ENCODE peak calls at places on chromosomes 1 and 21, in nine cellular contexts. One of them, this sample, is unnamed.

GRCh38 chr1:26417111-26417510 is 6.5 kb downstream of the LIN28A start:
- DNase-seq in cardiac fibroblast: peak
- DNase-seq in PC-3: peak
- DNase-seq in cardiac muscle cell: peak
- DNase-seq in PC-9: peak
- DNase-seq in SK-N-SH: peak
- DNase-seq in prostate gland: peak
- DNase-seq in GM06990: peak
- DNase-seq in GM12864: peak
- DNase-seq in this sample: no peak

GRCh38 chr1:40926441-40926840 is 53.1 kb upstream of the CTPS1 start:
- DNase-seq in cardiac fibroblast: no peak
- DNase-seq in PC-3: no peak
- DNase-seq in cardiac muscle cell: peak
- DNase-seq in PC-9: no peak
- DNase-seq in SK-N-SH: no peak
- DNase-seq in prostate gland: no peak
- DNase-seq in GM06990: no peak
- DNase-seq in GM12864: no peak
- DNase-seq in this sample: peak

GRCh38 chr1:63981408-63981773 is 207.6 kb downstream of the ROR1 start:
- DNase-seq in cardiac fibroblast: no peak
- DNase-seq in PC-3: peak
- DNase-seq in cardiac muscle cell: no peak
- DNase-seq in PC-9: peak
- DNase-seq in SK-N-SH: no peak
- DNase-seq in prostate gland: no peak
- DNase-seq in GM06990: no peak
- DNase-seq in GM12864: no peak
- DNase-seq in this sample: no peak

GRCh38 chr1:39981957-39982356 is 27.0 kb downstream of the MFSD2A start:
- DNase-seq in cardiac fibroblast: peak
- DNase-seq in PC-3: peak
- DNase-seq in cardiac muscle cell: peak
- DNase-seq in PC-9: peak
- DNase-seq in SK-N-SH: no peak
- DNase-seq in prostate gland: no peak
- DNase-seq in GM06990: no peak
- DNase-seq in GM12864: no peak
- DNase-seq in this sample: no peak

GRCh38 chr1:111030590-111030989 is 66.9 kb upstream of the LRIF1 start:
- DNase-seq in cardiac fibroblast: peak
- DNase-seq in PC-3: peak
- DNase-seq in cardiac muscle cell: peak
- DNase-seq in PC-9: peak
- DNase-seq in SK-N-SH: peak
- DNase-seq in prostate gland: peak
- DNase-seq in GM06990: peak
- DNase-seq in GM12864: peak
- DNase-seq in this sample: no peak

GRCh38 chr1:56099766-56100165 is 479.6 kb downstream of the PLPP3 start:
- DNase-seq in cardiac fibroblast: no peak
- DNase-seq in PC-3: no peak
- DNase-seq in cardiac muscle cell: no peak
- DNase-seq in PC-9: no peak
- DNase-seq in SK-N-SH: no peak
- DNase-seq in prostate gland: no peak
- DNase-seq in GM06990: no peak
- DNase-seq in GM12864: no peak
- DNase-seq in this sample: no peak

GRCh38 chr1:7046314-7046713 is 261.1 kb downstream of the CAMTA1 start:
- DNase-seq in cardiac fibroblast: peak
- DNase-seq in PC-3: peak
- DNase-seq in cardiac muscle cell: peak
- DNase-seq in PC-9: no peak
- DNase-seq in SK-N-SH: peak
- DNase-seq in prostate gland: no peak
- DNase-seq in GM06990: no peak
- DNase-seq in GM12864: no peak
- DNase-seq in this sample: no peak

GRCh38 chr21:26969971-26970725 is 3.3 kb upstream of the ADAMTS5 start:
- DNase-seq in cardiac fibroblast: no peak
- DNase-seq in PC-3: peak
- DNase-seq in cardiac muscle cell: no peak
- DNase-seq in PC-9: no peak
- DNase-seq in SK-N-SH: no peak
- DNase-seq in prostate gland: no peak
- DNase-seq in GM06990: no peak
- DNase-seq in GM12864: no peak
- DNase-seq in this sample: no peak

GRCh38 chr1:97164276-97164639 is 442.7 kb downstream of the PTBP2 start:
- DNase-seq in cardiac fibroblast: no peak
- DNase-seq in PC-3: no peak
- DNase-seq in cardiac muscle cell: no peak
- DNase-seq in PC-9: no peak
- DNase-seq in SK-N-SH: no peak
- DNase-seq in prostate gland: no peak
- DNase-seq in GM06990: no peak
- DNase-seq in GM12864: no peak
- DNase-seq in this sample: no peak

GRCh38 chr1:224762046-224762445 is 145.9 kb downstream of the CNIH3 start:
- DNase-seq in cardiac fibroblast: no peak
- DNase-seq in PC-3: no peak
- DNase-seq in cardiac muscle cell: no peak
- DNase-seq in PC-9: no peak
- DNase-seq in SK-N-SH: no peak
- DNase-seq in prostate gland: no peak
- DNase-seq in GM06990: no peak
- DNase-seq in GM12864: no peak
- DNase-seq in this sample: no peak

GRCh38 chr1:243746736-243747135 is 103.3 kb downstream of the AKT3 start:
- DNase-seq in cardiac fibroblast: no peak
- DNase-seq in PC-3: no peak
- DNase-seq in cardiac muscle cell: no peak
- DNase-seq in PC-9: no peak
- DNase-seq in SK-N-SH: no peak
- DNase-seq in prostate gland: no peak
- DNase-seq in GM06990: no peak
- DNase-seq in GM12864: no peak
- DNase-seq in this sample: no peak

GRCh38 chr1:153546796-153547559 is 1.4 kb upstream of the S100A4 start:
- DNase-seq in cardiac fibroblast: no peak
- DNase-seq in PC-3: no peak
- DNase-seq in cardiac muscle cell: no peak
- DNase-seq in PC-9: no peak
- DNase-seq in SK-N-SH: no peak
- DNase-seq in prostate gland: no peak
- DNase-seq in GM06990: no peak
- DNase-seq in GM12864: no peak
- DNase-seq in this sample: no peak

GRCh38 chr1:160534823-160535605 is 12.0 kb upstream of the SLAMF6 start:
- DNase-seq in cardiac fibroblast: no peak
- DNase-seq in PC-3: no peak
- DNase-seq in cardiac muscle cell: no peak
- DNase-seq in PC-9: no peak
- DNase-seq in SK-N-SH: no peak
- DNase-seq in prostate gland: no peak
- DNase-seq in GM06990: no peak
- DNase-seq in GM12864: no peak
- DNase-seq in this sample: no peak

GRCh38 chr1:158043232-158043631 is 49.8 kb downstream of the KIRREL1 start:
- DNase-seq in cardiac fibroblast: no peak
- DNase-seq in PC-3: no peak
- DNase-seq in cardiac muscle cell: peak
- DNase-seq in PC-9: no peak
- DNase-seq in SK-N-SH: no peak
- DNase-seq in prostate gland: no peak
- DNase-seq in GM06990: no peak
- DNase-seq in GM12864: no peak
- DNase-seq in this sample: no peak

GRCh38 chr1:67058761-67059160 is 4.8 kb upstream of the SLC35D1 start:
- DNase-seq in cardiac fibroblast: peak
- DNase-seq in PC-3: peak
- DNase-seq in cardiac muscle cell: peak
- DNase-seq in PC-9: no peak
- DNase-seq in SK-N-SH: no peak
- DNase-seq in prostate gland: no peak
- DNase-seq in GM06990: no peak
- DNase-seq in GM12864: no peak
- DNase-seq in this sample: no peak

GRCh38 chr1:46806196-46807020 is 7.6 kb downstream of the CYP4B1 start:
- DNase-seq in cardiac fibroblast: peak
- DNase-seq in PC-3: no peak
- DNase-seq in cardiac muscle cell: peak
- DNase-seq in PC-9: peak
- DNase-seq in SK-N-SH: no peak
- DNase-seq in prostate gland: peak
- DNase-seq in GM06990: no peak
- DNase-seq in GM12864: no peak
- DNase-seq in this sample: no peak

GRCh38 chr1:158112994-158113758 is 67.5 kb upstream of the CD1D start:
- DNase-seq in cardiac fibroblast: peak
- DNase-seq in PC-3: no peak
- DNase-seq in cardiac muscle cell: peak
- DNase-seq in PC-9: no peak
- DNase-seq in SK-N-SH: peak
- DNase-seq in prostate gland: no peak
- DNase-seq in GM06990: peak
- DNase-seq in GM12864: no peak
- DNase-seq in this sample: no peak

GRCh38 chr1:62882161-62882560 is 98.2 kb downstream of the ATG4C start:
- DNase-seq in cardiac fibroblast: no peak
- DNase-seq in PC-3: no peak
- DNase-seq in cardiac muscle cell: no peak
- DNase-seq in PC-9: no peak
- DNase-seq in SK-N-SH: peak
- DNase-seq in prostate gland: no peak
- DNase-seq in GM06990: no peak
- DNase-seq in GM12864: no peak
- DNase-seq in this sample: no peak

GRCh38 chr1:176954242-176954641 is 210.3 kb downstream of the ASTN1 start:
- DNase-seq in cardiac fibroblast: no peak
- DNase-seq in PC-3: no peak
- DNase-seq in cardiac muscle cell: peak
- DNase-seq in PC-9: no peak
- DNase-seq in SK-N-SH: no peak
- DNase-seq in prostate gland: no peak
- DNase-seq in GM06990: no peak
- DNase-seq in GM12864: no peak
- DNase-seq in this sample: no peak
- TF ChIP-seq CTCF in cardiac fibroblast: no peak
- TF ChIP-seq CTCF in PC-3: peak
- TF ChIP-seq CTCF in cardiac muscle cell: peak
- TF ChIP-seq CTCF in PC-9: peak
- TF ChIP-seq CTCF in SK-N-SH: peak
- TF ChIP-seq CTCF in prostate gland: no peak
- TF ChIP-seq CTCF in GM06990: peak
- TF ChIP-seq CTCF in GM12864: peak
- TF ChIP-seq CTCF in this sample: no peak

DNA sequence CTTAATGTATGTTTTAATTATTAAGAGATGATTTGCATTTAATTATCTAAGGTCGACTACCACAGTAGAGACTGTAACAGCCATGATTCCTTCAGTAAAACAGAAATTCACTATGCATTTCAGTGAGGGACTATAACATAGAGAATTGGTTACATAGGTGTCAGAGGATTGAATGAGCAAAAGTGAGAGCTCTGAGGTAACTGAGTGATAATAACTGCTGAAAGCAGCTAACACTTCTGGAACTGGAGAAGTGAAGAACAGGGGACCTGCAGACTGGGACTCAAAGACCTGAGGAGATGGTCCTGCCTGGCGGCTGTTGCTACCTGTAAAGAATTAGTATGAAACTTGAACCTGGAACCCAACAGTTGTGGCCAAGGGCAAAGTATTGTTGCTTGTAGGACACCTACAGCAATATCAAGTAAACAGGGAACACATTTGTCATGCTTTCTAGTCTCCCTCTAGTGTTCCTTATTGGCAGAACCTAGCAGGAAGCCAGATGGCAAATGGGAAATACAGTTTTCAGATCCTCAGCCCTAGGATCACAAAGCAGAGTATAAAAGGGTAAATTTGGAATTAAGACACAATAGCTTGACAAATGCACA is 110.6 kb downstream of the HS2ST1 start:
- DNase-seq in cardiac fibroblast: peak
- DNase-seq in PC-3: peak
- DNase-seq in cardiac muscle cell: peak
- DNase-seq in PC-9: no peak
- DNase-seq in SK-N-SH: peak
- DNase-seq in prostate gland: no peak
- DNase-seq in GM06990: peak
- DNase-seq in GM12864: peak
- DNase-seq in this sample: no peak
- TF ChIP-seq CTCF in cardiac fibroblast: peak
- TF ChIP-seq CTCF in PC-3: peak
- TF ChIP-seq CTCF in cardiac muscle cell: peak
- TF ChIP-seq CTCF in PC-9: peak
- TF ChIP-seq CTCF in SK-N-SH: peak
- TF ChIP-seq CTCF in prostate gland: peak
- TF ChIP-seq CTCF in GM06990: peak
- TF ChIP-seq CTCF in GM12864: peak
- TF ChIP-seq CTCF in this sample: peak

GRCh38 chr1:93437976-93438605 is 9.8 kb upstream of the FNBP1L start:
- DNase-seq in cardiac fibroblast: peak
- DNase-seq in PC-3: peak
- DNase-seq in cardiac muscle cell: peak
- DNase-seq in PC-9: peak
- DNase-seq in SK-N-SH: peak
- DNase-seq in prostate gland: no peak
- DNase-seq in GM06990: peak
- DNase-seq in GM12864: peak
- DNase-seq in this sample: no peak
- TF ChIP-seq CTCF in cardiac fibroblast: peak
- TF ChIP-seq CTCF in PC-3: peak
- TF ChIP-seq CTCF in cardiac muscle cell: peak
- TF ChIP-seq CTCF in PC-9: peak
- TF ChIP-seq CTCF in SK-N-SH: peak
- TF ChIP-seq CTCF in prostate gland: peak
- TF ChIP-seq CTCF in GM06990: peak
- TF ChIP-seq CTCF in GM12864: peak
- TF ChIP-seq CTCF in this sample: peak

DNA sequence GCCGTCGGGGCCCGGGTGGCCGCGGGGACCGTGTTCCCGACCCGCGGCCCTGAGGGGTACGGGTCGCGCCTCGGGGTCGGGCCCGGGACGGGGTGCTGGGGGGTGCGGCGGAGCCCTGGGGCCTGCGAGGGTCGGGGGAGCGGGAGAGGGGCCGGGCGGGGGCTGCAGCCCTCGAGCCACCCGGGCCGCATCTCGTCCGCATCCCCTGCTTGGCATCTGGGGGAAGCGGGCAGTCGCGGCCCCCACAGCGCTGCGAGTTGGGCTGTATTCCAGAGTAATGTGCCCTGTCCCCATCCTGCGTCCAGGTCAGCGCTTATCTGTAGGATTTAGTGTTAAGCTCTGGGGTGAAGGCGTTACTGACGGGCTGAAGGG is 416 bp downstream of the RER1 start:
- DNase-seq in cardiac fibroblast: no peak
- DNase-seq in PC-3: no peak
- DNase-seq in cardiac muscle cell: no peak
- DNase-seq in PC-9: no peak
- DNase-seq in SK-N-SH: no peak
- DNase-seq in prostate gland: no peak
- DNase-seq in GM06990: no peak
- DNase-seq in GM12864: no peak
- DNase-seq in this sample: no peak
- TF ChIP-seq CTCF in cardiac fibroblast: no peak
- TF ChIP-seq CTCF in PC-3: no peak
- TF ChIP-seq CTCF in cardiac muscle cell: no peak
- TF ChIP-seq CTCF in PC-9: no peak
- TF ChIP-seq CTCF in SK-N-SH: no peak
- TF ChIP-seq CTCF in prostate gland: no peak
- TF ChIP-seq CTCF in GM06990: no peak
- TF ChIP-seq CTCF in GM12864: no peak
- TF ChIP-seq CTCF in this sample: no peak

GRCh38 chr21:43938751-43939442 is 73.2 kb upstream of the TRAPPC10 start:
- DNase-seq in cardiac fibroblast: peak
- DNase-seq in PC-3: peak
- DNase-seq in cardiac muscle cell: peak
- DNase-seq in PC-9: no peak
- DNase-seq in SK-N-SH: peak
- DNase-seq in prostate gland: peak
- DNase-seq in GM06990: peak
- DNase-seq in GM12864: no peak
- DNase-seq in this sample: no peak
- TF ChIP-seq CTCF in cardiac fibroblast: peak
- TF ChIP-seq CTCF in PC-3: peak
- TF ChIP-seq CTCF in cardiac muscle cell: peak
- TF ChIP-seq CTCF in PC-9: peak
- TF ChIP-seq CTCF in SK-N-SH: peak
- TF ChIP-seq CTCF in prostate gland: peak
- TF ChIP-seq CTCF in GM06990: peak
- TF ChIP-seq CTCF in GM12864: peak
- TF ChIP-seq CTCF in this sample: peak

This sample was measured in chondrocyte.